ENCODE peak calls at places on chromosomes 7 and 10, in five cellular contexts. Y is stomach, J is endodermal cell, P is PC-9, M is IMR-90. Z is an unnamed sample.

GRCh38 chr10:116466715-116467422 is 39.2 kb downstream of the PNLIPRP3 start:
- DNase-seq in M (no peak), Y (no peak), J (no peak), P (no peak), Z (no peak)

GRCh38 chr7:112042631-112043030 is 163.6 kb downstream of the DOCK4 start:
- DNase-seq in M (no peak), P (no peak), J (no peak), Y (no peak), Z (no peak)

GRCh38 chr10:120415709-120416330 is 41.2 kb upstream of the PLPP4 start:
- DNase-seq in J (no peak), M (peak; percentile 38), Y (no peak), P (no peak), Z (no peak)

GRCh38 chr7:50209461-50210161 is 94.9 kb upstream of the IKZF1 start:
- DNase-seq in J (peak; percentile 16), P (no peak), M (no peak), Y (no peak), Z (no peak)

GRCh38 chr7:24158976-24159375 is 125.0 kb upstream of the NPY start:
- DNase-seq in P (no peak), Y (no peak), J (no peak), M (no peak), Z (no peak)

GRCh38 chr10:29317027-29317420 is 28.2 kb downstream of the LYZL1 start:
- DNase-seq in Y (no peak), J (no peak), M (peak; percentile 46), P (no peak), Z (no peak)

GRCh38 chr7:53521638-53522184 is 486.3 kb downstream of the POM121L12 start:
- DNase-seq in Y (no peak), P (no peak), M (no peak), J (no peak), Z (no peak)

GRCh38 chr7:131568510-131568909 is 12.1 kb upstream of the PODXL start:
- DNase-seq in M (no peak), Y (no peak), P (no peak), J (peak; percentile 25), Z (no peak)

GRCh38 chr7:36090976-36091375 is 62.1 kb upstream of the EEPD1 start:
- DNase-seq in Y (no peak), P (no peak), J (no peak), M (no peak), Z (no peak)

GRCh38 chr7:8831386-8831785 is 398.0 kb downstream of the NXPH1 start:
- DNase-seq in P (no peak), J (no peak), M (no peak), Y (no peak), Z (no peak)

GRCh38 chr7:71486856-71487628 is 355.1 kb downstream of the GALNT17 start:
- DNase-seq in M (no peak), P (no peak), Y (no peak), J (no peak), Z (no peak)

GRCh38 chr7:143345428-143345900 is 17.0 kb downstream of the FAM131B start:
- DNase-seq in M (peak; percentile 32), J (peak; percentile 94), P (peak; percentile 49), Y (peak; percentile 68), Z (peak; percentile 45)

GRCh38 chr7:24665564-24666294 is 91.5 kb downstream of the GSDME start:
- DNase-seq in P (peak; percentile 48), Y (no peak), M (peak; percentile 58), J (peak; percentile 72), Z (no peak)

GRCh38 chr10:12333382-12334185 is 15.8 kb upstream of the CAMK1D start:
- DNase-seq in M (peak; percentile 97), J (no peak), Y (peak; percentile 37), P (peak; percentile 96), Z (peak; percentile 54)

GRCh38 chr7:152577339-152577738 is 98.6 kb downstream of the XRCC2 start:
- DNase-seq in P (no peak), Y (no peak), M (no peak), J (no peak), Z (no peak)

GRCh38 chr10:8183241-8183704 is 128.8 kb downstream of the GATA3 start:
- DNase-seq in M (no peak), Y (no peak), J (no peak), P (peak; percentile 81), Z (no peak)

GRCh38 chr7:137006293-137006692 is 137.8 kb downstream of the CHRM2 start:
- DNase-seq in P (no peak), J (no peak), M (peak; percentile 87), Y (no peak), Z (no peak)

DNA sequence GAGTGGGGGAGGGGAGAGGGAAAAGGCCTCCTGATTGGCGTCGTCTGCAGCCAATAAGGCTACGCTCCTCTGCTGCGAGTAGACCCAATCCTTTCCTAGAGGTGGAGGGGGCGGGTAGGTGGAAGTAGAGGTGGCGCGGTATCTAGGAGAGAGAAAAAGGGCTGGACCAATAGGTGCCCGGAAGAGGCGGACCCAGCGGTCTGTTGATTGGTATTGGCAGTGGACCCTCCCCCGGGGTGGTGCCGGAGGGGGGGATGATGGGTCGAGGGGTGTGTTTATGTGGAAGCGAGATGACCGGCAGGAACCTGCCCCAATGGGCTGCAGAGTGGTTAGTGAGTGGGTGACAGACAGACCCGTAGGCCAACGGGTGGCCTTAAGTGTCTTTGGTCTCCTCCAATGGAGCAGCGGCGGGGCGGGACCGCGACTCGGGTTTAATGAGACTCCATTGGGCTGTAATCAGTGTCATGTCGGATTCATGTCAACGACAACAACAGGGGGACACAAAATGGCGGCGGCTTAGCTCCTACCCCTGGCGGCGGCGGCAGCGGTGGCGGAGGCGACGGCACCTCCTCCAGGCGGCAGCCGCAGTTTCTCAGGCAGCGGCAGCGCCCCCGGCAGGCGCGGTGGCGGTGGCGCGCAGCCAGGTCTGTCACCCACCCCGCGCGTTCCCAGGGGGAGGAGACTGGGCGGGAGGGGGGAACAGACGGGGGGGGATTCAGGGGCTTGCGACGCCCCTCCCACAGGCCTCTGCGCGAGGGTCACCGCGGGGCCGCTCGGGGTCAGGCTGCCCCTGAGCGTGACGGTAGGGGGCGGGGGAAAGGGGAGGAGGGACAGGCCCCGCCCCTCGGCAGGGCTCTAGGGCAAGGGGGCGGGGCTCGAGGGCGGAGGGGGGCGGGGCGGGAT is at the start of gene KAT6B:
- DNase-seq in P (peak; percentile 99), M (peak; percentile 100), Y (peak; percentile 100), J (peak; percentile 100), Z (peak; percentile 100)
- H3K4me3 ChIP-seq in P (peak within 1 kb of the TSS; percentile 85), M (peak within 1 kb of the TSS; percentile 97), Y (peak within 1 kb of the TSS; percentile 76), J (peak within 1 kb of the TSS; percentile 87), Z (peak within 1 kb of the TSS; percentile 92)

DNA sequence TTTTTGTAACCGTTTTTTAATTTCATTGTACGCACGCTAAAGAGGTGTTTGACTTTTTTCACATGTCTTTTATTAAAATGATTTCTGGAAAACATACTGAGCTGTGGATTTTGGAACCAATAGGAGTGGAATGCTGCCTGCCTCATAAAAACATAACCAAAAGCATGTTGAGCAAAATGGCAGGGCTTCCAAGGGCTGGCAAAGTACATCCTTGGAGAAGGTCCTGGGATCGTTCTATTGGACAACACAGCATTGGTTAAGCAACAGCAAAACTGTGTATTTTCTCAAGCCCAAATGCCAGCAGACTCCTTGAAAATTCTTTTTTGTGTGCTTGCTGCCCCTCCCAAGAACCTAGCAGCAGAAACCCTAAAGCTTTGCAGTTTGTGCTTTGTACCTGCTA is 104.3 kb downstream of the CXCL12 start:
- DNase-seq in P (no peak), J (peak; percentile 13), Y (no peak), M (no peak), Z (no peak)
- H3K27ac ChIP-seq in P (no peak overlapping the region), J (no peak overlapping the region), Y (no peak overlapping the region), M (no peak overlapping the region), Z (no peak overlapping the region)

GRCh38 chr7:99028261-99028971 is 115.5 kb downstream of the SMURF1 start:
- DNase-seq in Y (peak; percentile 23), J (no peak), P (no peak), M (no peak), Z (no peak)
- H3K36me3 ChIP-seq in Y (peaks cover 63% of the 10 kb centered on the region), J (peaks cover 62% of the 10 kb centered on the region), P (peaks cover 31% of the 10 kb centered on the region), M (peaks cover 50% of the 10 kb centered on the region), Z (peaks cover 36% of the 10 kb centered on the region)

GRCh38 chr7:92611735-92612134 is 21.5 kb upstream of the FAM133B start:
- DNase-seq in P (no peak), J (no peak), Y (no peak), M (no peak), Z (no peak)

GRCh38 chr7:92606985-92607384 is 16.8 kb upstream of the FAM133B start:
- DNase-seq in Y (no peak), J (no peak), P (no peak), M (no peak), Z (no peak)

GRCh38 chr7:92612501-92612900 is 22.3 kb upstream of the FAM133B start:
- DNase-seq in P (no peak), Y (no peak), J (no peak), M (peak; percentile 73), Z (no peak)

GRCh38 chr7:92609921-92610518 is 19.8 kb upstream of the FAM133B start:
- DNase-seq in J (no peak), M (peak; percentile 37), P (no peak), Y (no peak), Z (no peak)

DNA sequence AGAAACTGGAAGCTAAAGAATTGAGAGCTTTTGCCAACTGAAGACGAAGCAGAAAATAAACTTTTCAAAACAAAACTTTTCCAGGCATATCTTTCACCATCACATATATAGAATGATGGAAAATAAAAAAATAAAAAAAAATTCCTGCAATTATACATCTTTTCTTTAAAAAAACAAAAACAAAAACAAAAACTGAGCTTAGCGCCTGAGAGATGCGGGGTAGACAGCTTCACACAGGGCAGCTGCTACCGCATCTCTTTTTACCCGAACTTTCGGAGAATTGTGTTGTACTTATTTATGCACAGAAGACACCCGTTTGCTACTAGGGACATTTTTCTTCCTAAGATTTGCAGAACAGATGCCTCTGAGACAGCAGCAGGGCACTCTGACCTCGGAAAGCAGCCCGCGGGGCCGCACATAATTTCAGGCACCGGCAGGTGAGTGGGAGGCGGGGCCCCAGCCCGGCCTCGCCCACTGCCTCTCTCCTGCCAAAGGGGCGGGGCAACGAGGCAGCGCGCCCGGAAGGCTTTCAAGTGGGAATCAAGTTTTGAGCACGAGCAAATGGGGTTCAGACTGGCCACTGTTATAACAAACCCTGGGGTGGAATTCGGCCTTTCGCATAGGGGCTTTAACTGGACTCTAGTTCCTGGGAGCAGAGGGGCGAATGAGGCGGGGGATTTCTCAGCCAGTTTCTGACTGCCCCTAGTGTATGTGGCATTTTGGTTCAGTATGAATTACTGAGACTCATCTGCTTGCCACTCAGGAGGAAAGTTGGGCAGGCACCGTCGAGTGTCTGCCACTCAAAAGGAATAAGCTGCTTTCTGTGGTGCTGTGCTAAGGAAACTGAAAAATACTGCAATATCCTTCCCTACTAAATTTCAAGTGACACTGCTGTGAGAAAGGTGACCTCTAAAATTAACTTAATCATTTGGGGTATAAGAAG is 18.5 kb upstream of the FAM133B start:
- DNase-seq in J (peak; percentile 92), M (no peak), P (no peak), Y (no peak), Z (peak; percentile 72)
- H3K4me3 ChIP-seq in J (peak overlapping the region; percentile 76), M (no peak overlapping the region), P (no peak overlapping the region), Y (no peak overlapping the region), Z (no peak overlapping the region)

Z was measured in lung.